ENCODE peak calls at places on chromosomes 1 and 21, in eight cellular contexts. S is body of pancreas, A is AG09319, B is IMR-90, U is GM06990, J is neuronal stem cell, G is H4, R is thoracic aorta. P is an unnamed sample.
A peak's percentile ranks its signal among the peaks of the same experiment; 100 is the strongest.

GRCh38 chr1:226627050-226627755 is 78.6 kb downstream of the STUM start:
- DNase-seq in S (no peak), A (no peak), B (no peak), U (no peak), J (no peak), G (no peak), R (no peak), P (no peak)

GRCh38 chr1:148308832-148309458 is 156.9 kb upstream of the NBPF11 start:
- DNase-seq in S (no peak), A (no peak), B (no peak), U (no peak), J (no peak), G (no peak), R (no peak), P (no peak)

GRCh38 chr1:223403184-223403815 is 10.1 kb downstream of the CCDC185 start:
- DNase-seq in S (no peak), A (no peak), B (peak; percentile 45), U (no peak), J (no peak), G (no peak), R (no peak), P (no peak)

GRCh38 chr1:145858238-145858936 is 494 bp downstream of the PIAS3 start:
- DNase-seq in S (peak; percentile 58), A (no peak), B (peak; percentile 19), U (no peak), J (peak; percentile 49), G (peak; percentile 36), R (no peak), P (peak; percentile 68)

GRCh38 chr1:223269006-223269405 is 95.0 kb downstream of the SUSD4 start:
- DNase-seq in S (no peak), A (no peak), B (no peak), U (no peak), J (no peak), G (no peak), R (no peak), P (no peak)

GRCh38 chr1:118788372-118788955 is 199.7 kb downstream of the TBX15 start:
- DNase-seq in S (no peak), A (peak; percentile 8), B (no peak), U (no peak), J (no peak), G (peak; percentile 93), R (no peak), P (peak; percentile 9)

GRCh38 chr21:44418108-44418875 is 37.0 kb upstream of the LRRC3 start:
- DNase-seq in S (no peak), A (no peak), B (no peak), U (no peak), J (no peak), G (no peak), R (no peak), P (no peak)

GRCh38 chr1:47679826-47680225 is 242.0 kb downstream of the FOXD2 start:
- DNase-seq in S (no peak), A (no peak), B (no peak), U (no peak), J (no peak), G (no peak), R (no peak), P (no peak)

GRCh38 chr21:40386301-40386911 is 460.6 kb downstream of the DSCAM start:
- DNase-seq in S (peak; percentile 79), A (no peak), B (no peak), U (no peak), J (peak; percentile 37), G (no peak), R (no peak), P (peak; percentile 5)

GRCh38 chr1:175504875-175505555 is 238.4 kb downstream of the TNR start:
- DNase-seq in S (peak; percentile 30), A (no peak), B (no peak), U (no peak), J (no peak), G (no peak), R (no peak), P (no peak)

GRCh38 chr1:75768021-75768420 is 18.0 kb upstream of the RABGGTB start:
- DNase-seq in S (no peak), A (no peak), B (no peak), U (no peak), J (no peak), G (no peak), R (no peak), P (no peak)

GRCh38 chr1:3690282-3691065 is 38.2 kb downstream of the TP73 start:
- DNase-seq in S (no peak), A (no peak), B (no peak), U (no peak), J (no peak), G (no peak), R (no peak), P (no peak)

GRCh38 chr1:183244466-183244865 is 58.4 kb downstream of the LAMC2 start:
- DNase-seq in S (peak; percentile 53), A (peak; percentile 87), B (peak; percentile 28), U (no peak), J (no peak), G (no peak), R (no peak), P (no peak)

GRCh38 chr1:228857611-228858010 is 122.3 kb downstream of the RHOU start:
- DNase-seq in S (no peak), A (no peak), B (no peak), U (no peak), J (no peak), G (no peak), R (no peak), P (no peak)

GRCh38 chr1:243470492-243470891 is 214.7 kb downstream of the SDCCAG8 start:
- DNase-seq in S (no peak), A (no peak), B (no peak), U (no peak), J (no peak), G (no peak), R (no peak), P (no peak)

GRCh38 chr1:84916897-84917296 is 23.9 kb upstream of the LPAR3 start:
- DNase-seq in S (no peak), A (no peak), B (no peak), U (no peak), J (no peak), G (no peak), R (no peak), P (no peak)

GRCh38 chr1:101235696-101236545 is 898 bp upstream of the S1PR1 start:
- DNase-seq in S (peak; percentile 41), A (no peak), B (peak; percentile 37), U (peak; percentile 83), J (peak; percentile 71), G (no peak), R (no peak), P (peak; percentile 96)

GRCh38 chr1:29258974-29259801 is 22.9 kb downstream of the PTPRU start:
- DNase-seq in S (no peak), A (no peak), B (no peak), U (no peak), J (no peak), G (no peak), R (no peak), P (no peak)

GRCh38 chr1:41862411-41863221 is 56.1 kb downstream of the HIVEP3 start:
- DNase-seq in S (no peak), A (no peak), B (peak; percentile 91), U (no peak), J (no peak), G (peak; percentile 73), R (no peak), P (peak; percentile 25)

GRCh38 chr21:29265690-29266479 is 32.8 kb upstream of the BACH1 start:
- DNase-seq in S (no peak), A (no peak), B (no peak), U (peak; percentile 13), J (no peak), G (no peak), R (no peak), P (peak; percentile 60)

GRCh38 chr1:24952413-24952841 is 22.4 kb upstream of the RUNX3 start:
- DNase-seq in S (no peak), A (no peak), B (no peak), U (no peak), J (no peak), G (no peak), R (no peak), P (peak; percentile 78)

GRCh38 chr1:54623216-54624007 is at the start of gene FAM151A:
- DNase-seq in S (no peak), A (no peak), B (no peak), U (no peak), J (no peak), G (no peak), R (no peak), P (no peak)

GRCh38 chr21:45393021-45393420 is 11.9 kb upstream of the COL18A1 start:
- DNase-seq in S (peak; percentile 3), A (no peak), B (no peak), U (no peak), J (no peak), G (no peak), R (no peak), P (no peak)

GRCh38 chr1:185338719-185339622 is 21.9 kb upstream of the IVNS1ABP start:
- DNase-seq in S (peak; percentile 23), A (no peak), B (no peak), U (peak; percentile 67), J (no peak), G (peak; percentile 63), R (no peak), P (peak; percentile 86)

GRCh38 chr21:29718081-29718815 is 221.5 kb downstream of the GRIK1 start:
- DNase-seq in S (no peak), A (no peak), B (peak; percentile 34), U (no peak), J (no peak), G (no peak), R (no peak), P (no peak)

GRCh38 chr21:39763282-39763970 is 18.4 kb downstream of the IGSF5 start:
- DNase-seq in S (no peak), A (no peak), B (no peak), U (no peak), J (no peak), G (no peak), R (no peak), P (no peak)

P was measured in GM12865.